ENCODE peak calls at places on chromosomes 11 and 22, in seven cellular contexts. One of them, this sample, is unnamed.

GRCh38 chr11:102513869-102514268 is 16.7 kb downstream of the MMP7 start:
- DNase-seq in kidney epithelial cell: no peak
- DNase-seq in AG04450: peak; percentile 4
- DNase-seq in fibroblast of pulmonary artery: peak; percentile 42
- DNase-seq in GM23338: no peak
- DNase-seq in HCT116: no peak
- DNase-seq in fibroblast of lung: peak; percentile 15
- DNase-seq in this sample: peak; percentile 69

GRCh38 chr22:19086944-19087343 is 35.3 kb downstream of the DGCR2 start:
- DNase-seq in kidney epithelial cell: no peak
- DNase-seq in AG04450: no peak
- DNase-seq in fibroblast of pulmonary artery: peak; percentile 44
- DNase-seq in GM23338: no peak
- DNase-seq in HCT116: no peak
- DNase-seq in fibroblast of lung: peak; percentile 69
- DNase-seq in this sample: peak; percentile 64

GRCh38 chr11:2395211-2395730 is 5.3 kb upstream of the TSSC4 start:
- DNase-seq in kidney epithelial cell: no peak
- DNase-seq in AG04450: no peak
- DNase-seq in fibroblast of pulmonary artery: no peak
- DNase-seq in GM23338: no peak
- DNase-seq in HCT116: no peak
- DNase-seq in fibroblast of lung: no peak
- DNase-seq in this sample: no peak

GRCh38 chr11:95092549-95093324 is 3.1 kb downstream of the ENDOD1 start:
- DNase-seq in kidney epithelial cell: no peak
- DNase-seq in AG04450: no peak
- DNase-seq in fibroblast of pulmonary artery: peak; percentile 52
- DNase-seq in GM23338: peak; percentile 57
- DNase-seq in HCT116: no peak
- DNase-seq in fibroblast of lung: peak; percentile 77
- DNase-seq in this sample: peak; percentile 84

GRCh38 chr22:35892192-35892591 is 136.4 kb downstream of the RBFOX2 start:
- DNase-seq in kidney epithelial cell: no peak
- DNase-seq in AG04450: peak; percentile 18
- DNase-seq in fibroblast of pulmonary artery: peak; percentile 78
- DNase-seq in GM23338: no peak
- DNase-seq in HCT116: no peak
- DNase-seq in fibroblast of lung: peak; percentile 89
- DNase-seq in this sample: peak; percentile 77

GRCh38 chr11:23457641-23458040 is 597.4 kb upstream of the CCDC179 start:
- DNase-seq in kidney epithelial cell: no peak
- DNase-seq in AG04450: no peak
- DNase-seq in fibroblast of pulmonary artery: no peak
- DNase-seq in GM23338: no peak
- DNase-seq in HCT116: no peak
- DNase-seq in fibroblast of lung: no peak
- DNase-seq in this sample: no peak

GRCh38 chr11:72038491-72038890 is 39.8 kb downstream of the IL18BP start:
- DNase-seq in kidney epithelial cell: no peak
- DNase-seq in AG04450: peak; percentile 48
- DNase-seq in fibroblast of pulmonary artery: peak; percentile 75
- DNase-seq in GM23338: no peak
- DNase-seq in HCT116: no peak
- DNase-seq in fibroblast of lung: peak; percentile 75
- DNase-seq in this sample: peak; percentile 82

GRCh38 chr11:35241531-35241930 is 102.6 kb downstream of the CD44 start:
- DNase-seq in kidney epithelial cell: no peak
- DNase-seq in AG04450: no peak
- DNase-seq in fibroblast of pulmonary artery: no peak
- DNase-seq in GM23338: no peak
- DNase-seq in HCT116: no peak
- DNase-seq in fibroblast of lung: no peak
- DNase-seq in this sample: no peak

GRCh38 chr11:62536301-62536957 is 10.2 kb downstream of the AHNAK start:
- DNase-seq in kidney epithelial cell: no peak
- DNase-seq in AG04450: no peak
- DNase-seq in fibroblast of pulmonary artery: no peak
- DNase-seq in GM23338: peak; percentile 53
- DNase-seq in HCT116: no peak
- DNase-seq in fibroblast of lung: no peak
- DNase-seq in this sample: no peak

GRCh38 chr11:75762885-75763284 is 5.7 kb upstream of the DGAT2 start:
- DNase-seq in kidney epithelial cell: no peak
- DNase-seq in AG04450: no peak
- DNase-seq in fibroblast of pulmonary artery: peak; percentile 78
- DNase-seq in GM23338: no peak
- DNase-seq in HCT116: no peak
- DNase-seq in fibroblast of lung: no peak
- DNase-seq in this sample: peak; percentile 76

GRCh38 chr22:23520875-23521441 is 59.1 kb downstream of the IGLL1 start:
- DNase-seq in kidney epithelial cell: no peak
- DNase-seq in AG04450: no peak
- DNase-seq in fibroblast of pulmonary artery: peak; percentile 64
- DNase-seq in GM23338: no peak
- DNase-seq in HCT116: no peak
- DNase-seq in fibroblast of lung: peak; percentile 43
- DNase-seq in this sample: peak; percentile 38

GRCh38 chr22:46674367-46674781 is 54.2 kb downstream of the GRAMD4 start:
- DNase-seq in kidney epithelial cell: no peak
- DNase-seq in AG04450: no peak
- DNase-seq in fibroblast of pulmonary artery: no peak
- DNase-seq in GM23338: no peak
- DNase-seq in HCT116: no peak
- DNase-seq in fibroblast of lung: no peak
- DNase-seq in this sample: no peak

GRCh38 chr22:17906978-17907730 is 117.2 kb downstream of the MICAL3 start:
- DNase-seq in kidney epithelial cell: no peak
- DNase-seq in AG04450: no peak
- DNase-seq in fibroblast of pulmonary artery: no peak
- DNase-seq in GM23338: no peak
- DNase-seq in HCT116: no peak
- DNase-seq in fibroblast of lung: no peak
- DNase-seq in this sample: no peak

GRCh38 chr22:17903564-17904295 is 120.6 kb downstream of the MICAL3 start:
- DNase-seq in kidney epithelial cell: no peak
- DNase-seq in AG04450: no peak
- DNase-seq in fibroblast of pulmonary artery: no peak
- DNase-seq in GM23338: peak; percentile 44
- DNase-seq in HCT116: no peak
- DNase-seq in fibroblast of lung: no peak
- DNase-seq in this sample: no peak

GRCh38 chr22:17902960-17903359 is 121.4 kb downstream of the MICAL3 start:
- DNase-seq in kidney epithelial cell: no peak
- DNase-seq in AG04450: no peak
- DNase-seq in fibroblast of pulmonary artery: no peak
- DNase-seq in GM23338: no peak
- DNase-seq in HCT116: no peak
- DNase-seq in fibroblast of lung: no peak
- DNase-seq in this sample: no peak

GRCh38 chr22:17907731-17908051 is 116.7 kb downstream of the MICAL3 start:
- DNase-seq in kidney epithelial cell: no peak
- DNase-seq in AG04450: no peak
- DNase-seq in fibroblast of pulmonary artery: no peak
- DNase-seq in GM23338: no peak
- DNase-seq in HCT116: no peak
- DNase-seq in fibroblast of lung: no peak
- DNase-seq in this sample: no peak

GRCh38 chr22:17905445-17905844 is 118.9 kb downstream of the MICAL3 start:
- DNase-seq in kidney epithelial cell: no peak
- DNase-seq in AG04450: no peak
- DNase-seq in fibroblast of pulmonary artery: no peak
- DNase-seq in GM23338: no peak
- DNase-seq in HCT116: no peak
- DNase-seq in fibroblast of lung: no peak
- DNase-seq in this sample: no peak
- TF ChIP-seq CTCF in kidney epithelial cell: no peak
- TF ChIP-seq CTCF in AG04450: no peak
- TF ChIP-seq CTCF in fibroblast of pulmonary artery: no peak
- TF ChIP-seq CTCF in GM23338: no peak
- TF ChIP-seq CTCF in HCT116: no peak
- TF ChIP-seq CTCF in fibroblast of lung: no peak
- TF ChIP-seq CTCF in this sample: no peak

DNA sequence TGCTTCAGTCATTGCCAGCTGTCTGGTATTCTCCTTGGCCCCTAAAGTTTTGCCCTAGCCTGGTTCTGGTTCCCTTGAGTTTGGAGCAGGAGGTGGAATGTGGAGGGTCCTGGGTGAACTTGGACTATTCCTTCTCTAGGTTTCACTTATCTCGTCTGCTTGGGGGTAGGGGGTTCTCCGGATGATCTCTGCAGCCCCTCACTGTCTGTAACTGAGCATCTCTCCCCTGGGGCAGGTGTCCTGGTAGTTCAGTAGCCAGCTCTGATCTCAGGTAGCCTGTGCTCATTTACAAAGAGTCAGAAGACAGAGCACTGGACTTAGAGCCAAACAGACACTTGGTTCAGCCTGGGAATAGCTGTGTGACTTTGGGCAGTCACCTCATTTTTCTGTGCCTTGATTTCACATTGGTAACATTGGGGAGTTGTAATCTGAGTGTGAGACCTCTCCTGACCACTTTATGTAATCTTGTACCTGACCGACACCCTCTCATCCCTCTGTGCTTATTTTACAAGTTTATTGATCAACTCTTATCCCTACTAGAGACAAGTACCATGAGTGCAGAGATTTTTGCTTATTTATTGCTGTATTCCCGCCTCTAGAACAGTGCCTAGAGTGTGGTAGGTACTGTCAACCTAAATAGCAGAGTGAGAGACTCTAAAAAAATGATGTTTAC is 804 bp downstream of the CCDC134 start:
- DNase-seq in kidney epithelial cell: no peak
- DNase-seq in AG04450: no peak
- DNase-seq in fibroblast of pulmonary artery: no peak
- DNase-seq in GM23338: no peak
- DNase-seq in HCT116: no peak
- DNase-seq in fibroblast of lung: no peak
- DNase-seq in this sample: no peak
- H3K4me3 ChIP-seq in kidney epithelial cell: peak overlapping the region; percentile 82
- H3K4me3 ChIP-seq in AG04450: peak overlapping the region; percentile 98
- H3K4me3 ChIP-seq in fibroblast of pulmonary artery: peak overlapping the region; percentile 79
- H3K4me3 ChIP-seq in GM23338: peak overlapping the region; percentile 94
- H3K4me3 ChIP-seq in HCT116: peak overlapping the region; percentile 93
- H3K4me3 ChIP-seq in fibroblast of lung: peak overlapping the region; percentile 75
- H3K4me3 ChIP-seq in this sample: peak overlapping the region; percentile 98

GRCh38 chr11:9570313-9570712 is 3.2 kb upstream of the WEE1 start:
- DNase-seq in kidney epithelial cell: no peak
- DNase-seq in AG04450: no peak
- DNase-seq in fibroblast of pulmonary artery: no peak
- DNase-seq in GM23338: no peak
- DNase-seq in HCT116: no peak
- DNase-seq in fibroblast of lung: no peak
- DNase-seq in this sample: no peak

GRCh38 chr11:9568161-9568853 is 5.2 kb upstream of the WEE1 start:
- DNase-seq in kidney epithelial cell: no peak
- DNase-seq in AG04450: no peak
- DNase-seq in fibroblast of pulmonary artery: no peak
- DNase-seq in GM23338: no peak
- DNase-seq in HCT116: no peak
- DNase-seq in fibroblast of lung: no peak
- DNase-seq in this sample: peak; percentile 23

GRCh38 chr11:9568854-9569587 is 4.4 kb upstream of the WEE1 start:
- DNase-seq in kidney epithelial cell: peak; percentile 92
- DNase-seq in AG04450: peak; percentile 58
- DNase-seq in fibroblast of pulmonary artery: peak; percentile 94
- DNase-seq in GM23338: peak; percentile 92
- DNase-seq in HCT116: peak; percentile 59
- DNase-seq in fibroblast of lung: peak; percentile 91
- DNase-seq in this sample: peak; percentile 96

GRCh38 chr11:9571071-9571765 is 2.3 kb upstream of the WEE1 start:
- DNase-seq in kidney epithelial cell: no peak
- DNase-seq in AG04450: no peak
- DNase-seq in fibroblast of pulmonary artery: no peak
- DNase-seq in GM23338: no peak
- DNase-seq in HCT116: no peak
- DNase-seq in fibroblast of lung: no peak
- DNase-seq in this sample: no peak

DNA sequence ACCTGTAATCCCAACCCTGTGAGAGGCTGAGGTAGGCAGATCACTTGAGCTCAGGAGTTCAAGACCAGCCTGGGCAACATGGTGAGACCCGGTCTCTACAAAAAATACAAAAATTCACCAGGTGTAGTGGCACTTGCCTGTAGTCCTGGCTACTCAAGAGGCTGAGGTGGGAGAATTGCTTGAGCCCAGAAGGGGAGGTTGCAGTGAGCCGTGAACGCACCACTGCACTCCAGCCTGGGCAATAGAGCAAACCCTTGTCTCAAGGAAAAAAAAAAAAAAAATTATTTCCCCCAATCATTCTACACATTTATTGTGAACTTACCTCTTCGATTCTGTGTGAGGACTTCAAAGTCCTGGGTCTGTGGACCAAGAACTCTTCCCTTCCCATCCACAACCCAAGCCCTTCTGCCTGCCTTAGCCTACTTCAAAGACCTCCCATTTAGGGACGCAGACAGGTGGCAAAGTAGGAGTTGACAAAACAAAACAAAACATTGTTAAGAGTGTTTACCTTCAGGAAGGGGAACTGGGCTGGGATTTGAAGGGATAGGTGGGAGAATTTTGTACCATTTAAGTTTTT is 3.8 kb upstream of the WEE1 start:
- DNase-seq in kidney epithelial cell: no peak
- DNase-seq in AG04450: no peak
- DNase-seq in fibroblast of pulmonary artery: no peak
- DNase-seq in GM23338: peak; percentile 28
- DNase-seq in HCT116: no peak
- DNase-seq in fibroblast of lung: no peak
- DNase-seq in this sample: no peak
- TF ChIP-seq CTCF in kidney epithelial cell: no peak
- TF ChIP-seq CTCF in AG04450: no peak
- TF ChIP-seq CTCF in fibroblast of pulmonary artery: no peak
- TF ChIP-seq CTCF in GM23338: no peak
- TF ChIP-seq CTCF in HCT116: no peak
- TF ChIP-seq CTCF in fibroblast of lung: no peak
- TF ChIP-seq CTCF in this sample: no peak

DNA sequence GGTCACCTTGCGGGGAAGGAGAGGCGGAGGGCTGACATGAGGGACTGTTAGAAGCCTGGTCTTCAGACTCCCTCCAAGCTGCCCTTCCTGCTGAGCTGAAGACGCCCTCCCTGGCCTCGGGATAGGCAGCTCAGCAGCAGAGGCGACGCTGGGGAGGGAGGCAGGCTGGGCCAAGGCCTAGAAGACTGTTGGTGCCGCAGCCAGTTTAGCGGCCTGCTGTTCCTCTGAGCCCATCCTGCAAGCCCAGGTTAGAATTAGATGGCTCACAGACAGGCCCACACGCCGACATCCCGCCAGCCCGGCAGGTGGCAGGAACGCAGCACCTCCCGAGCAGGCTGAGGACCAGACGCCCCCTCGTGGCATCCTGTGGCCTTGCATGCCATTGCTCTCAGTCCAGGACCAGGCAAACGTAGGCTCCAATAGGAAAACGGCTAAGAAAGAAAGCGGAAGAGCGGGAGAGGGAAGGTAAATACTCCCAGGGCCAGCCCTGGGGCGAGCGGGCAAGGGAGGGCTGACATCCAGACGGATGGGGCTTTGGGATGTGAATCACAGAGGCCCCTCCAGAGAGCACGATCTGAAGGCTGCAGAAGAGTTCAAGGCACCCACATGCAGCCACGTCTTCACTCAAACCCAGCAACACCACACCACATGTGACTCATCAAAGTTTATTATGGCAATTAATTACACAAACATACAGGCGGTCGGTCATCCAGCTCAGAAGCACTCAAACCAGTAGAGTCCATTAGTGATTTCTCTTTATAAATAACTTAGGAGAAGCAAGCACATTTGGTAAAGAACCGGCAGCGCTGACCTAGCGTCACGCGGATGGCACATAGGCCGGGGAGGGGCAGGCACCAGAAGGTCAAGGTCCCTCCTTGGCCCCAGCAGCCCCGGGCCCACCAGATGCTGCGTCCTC is 27.6 kb downstream of the CD5 start:
- DNase-seq in kidney epithelial cell: peak; percentile 61
- DNase-seq in AG04450: peak; percentile 79
- DNase-seq in fibroblast of pulmonary artery: peak; percentile 88
- DNase-seq in GM23338: peak; percentile 96
- DNase-seq in HCT116: peak; percentile 73
- DNase-seq in fibroblast of lung: peak; percentile 81
- DNase-seq in this sample: peak; percentile 93
- H3K4me3 ChIP-seq in kidney epithelial cell: no peak overlapping the region
- H3K4me3 ChIP-seq in AG04450: peak overlapping the region; percentile 40
- H3K4me3 ChIP-seq in fibroblast of pulmonary artery: peak overlapping the region; percentile 7
- H3K4me3 ChIP-seq in GM23338: no peak overlapping the region
- H3K4me3 ChIP-seq in HCT116: no peak overlapping the region
- H3K4me3 ChIP-seq in fibroblast of lung: peak overlapping the region; percentile 28
- H3K4me3 ChIP-seq in this sample: peak overlapping the region; percentile 39

This sample was measured in choroid plexus epithelial cell.